ENCODE peak calls at places on chromosomes 7 and 10, in five cellular contexts. One of them, this sample, is unnamed.

GRCh38 chr7:105189859-105190492 is 176.0 kb downstream of the KMT2E start:
- DNase-seq in stomach: no peak
- DNase-seq in astrocyte: no peak
- DNase-seq in fibroblast of lung: no peak
- DNase-seq in tibial nerve: no peak
- DNase-seq in this sample: no peak

GRCh38 chr7:123624527-123625183 is 23.0 kb downstream of the ASB15 start:
- DNase-seq in astrocyte: no peak
- DNase-seq in fibroblast of lung: no peak
- DNase-seq in tibial nerve: peak; percentile 14
- DNase-seq in stomach: peak; percentile 66
- DNase-seq in this sample: peak; percentile 6

GRCh38 chr10:124590216-124591122 is 128.8 kb downstream of the LHPP start:
- DNase-seq in fibroblast of lung: no peak
- DNase-seq in tibial nerve: no peak
- DNase-seq in astrocyte: no peak
- DNase-seq in stomach: no peak
- DNase-seq in this sample: peak; percentile 15

GRCh38 chr7:34163956-34164355 is 258.6 kb downstream of the BMPER start:
- DNase-seq in tibial nerve: no peak
- DNase-seq in stomach: no peak
- DNase-seq in astrocyte: no peak
- DNase-seq in fibroblast of lung: no peak
- DNase-seq in this sample: no peak

GRCh38 chr7:30846378-30846777 is 65.3 kb upstream of the AQP1 start:
- DNase-seq in astrocyte: no peak
- DNase-seq in tibial nerve: no peak
- DNase-seq in fibroblast of lung: no peak
- DNase-seq in stomach: peak; percentile 61
- DNase-seq in this sample: peak; percentile 85

GRCh38 chr10:33559105-33559504 is 224.6 kb upstream of the NRP1 start:
- DNase-seq in astrocyte: peak; percentile 98
- DNase-seq in fibroblast of lung: peak; percentile 89
- DNase-seq in tibial nerve: no peak
- DNase-seq in stomach: no peak
- DNase-seq in this sample: peak; percentile 75

GRCh38 chr7:155219154-155219531 is 78.5 kb upstream of the INSIG1 start:
- DNase-seq in stomach: no peak
- DNase-seq in fibroblast of lung: no peak
- DNase-seq in astrocyte: no peak
- DNase-seq in tibial nerve: no peak
- DNase-seq in this sample: no peak

GRCh38 chr10:103254538-103255325 is 9.0 kb downstream of the RPEL1 start:
- DNase-seq in stomach: no peak
- DNase-seq in tibial nerve: no peak
- DNase-seq in fibroblast of lung: no peak
- DNase-seq in astrocyte: no peak
- DNase-seq in this sample: peak; percentile 71

DNA sequence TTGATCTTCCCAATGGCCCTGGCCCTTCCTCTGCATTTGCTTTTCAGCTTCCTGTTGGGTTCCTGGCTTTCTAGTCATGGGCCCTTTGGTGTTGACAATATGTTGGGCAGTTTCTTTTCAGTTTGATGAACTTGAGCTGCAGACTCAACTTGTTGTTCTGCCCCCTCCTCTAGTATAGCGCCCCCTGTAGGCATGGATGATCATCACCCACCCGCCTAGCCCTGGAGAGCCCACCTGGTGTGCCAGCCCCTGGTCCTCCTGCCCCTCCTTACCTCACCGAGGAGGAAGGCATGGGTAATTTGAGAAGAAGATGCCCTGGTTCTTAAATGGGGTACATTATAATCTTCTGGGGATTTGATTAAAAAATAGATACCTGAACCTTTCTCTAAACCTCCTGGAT is 271.2 kb downstream of the SNX10 start:
- DNase-seq in stomach: no peak
- DNase-seq in fibroblast of lung: no peak
- DNase-seq in astrocyte: no peak
- DNase-seq in tibial nerve: no peak
- DNase-seq in this sample: no peak
- TF ChIP-seq CTCF in stomach: no peak
- TF ChIP-seq CTCF in fibroblast of lung: no peak
- TF ChIP-seq CTCF in astrocyte: no peak
- TF ChIP-seq CTCF in tibial nerve: no peak
- TF ChIP-seq CTCF in this sample: no peak

GRCh38 chr10:74177140-74177677 is 26.2 kb downstream of the ADK start:
- DNase-seq in stomach: no peak
- DNase-seq in tibial nerve: peak; percentile 16
- DNase-seq in astrocyte: no peak
- DNase-seq in fibroblast of lung: peak; percentile 12
- DNase-seq in this sample: peak; percentile 68

GRCh38 chr10:74174533-74174932 is 23.5 kb downstream of the ADK start:
- DNase-seq in tibial nerve: no peak
- DNase-seq in fibroblast of lung: no peak
- DNase-seq in stomach: no peak
- DNase-seq in astrocyte: no peak
- DNase-seq in this sample: no peak

GRCh38 chr10:74178042-74178791 is 27.2 kb downstream of the ADK start:
- DNase-seq in astrocyte: no peak
- DNase-seq in tibial nerve: no peak
- DNase-seq in stomach: no peak
- DNase-seq in fibroblast of lung: no peak
- DNase-seq in this sample: no peak

GRCh38 chr10:74175510-74176379 is 24.7 kb downstream of the ADK start:
- DNase-seq in tibial nerve: no peak
- DNase-seq in fibroblast of lung: no peak
- DNase-seq in astrocyte: no peak
- DNase-seq in stomach: no peak
- DNase-seq in this sample: no peak

GRCh38 chr10:74176380-74177139 is 25.5 kb downstream of the ADK start:
- DNase-seq in tibial nerve: peak; percentile 90
- DNase-seq in fibroblast of lung: peak; percentile 91
- DNase-seq in astrocyte: peak; percentile 86
- DNase-seq in stomach: peak; percentile 97
- DNase-seq in this sample: peak; percentile 99
- TF ChIP-seq CTCF in tibial nerve: no peak
- TF ChIP-seq CTCF in fibroblast of lung: no peak
- TF ChIP-seq CTCF in astrocyte: no peak
- TF ChIP-seq CTCF in stomach: no peak
- TF ChIP-seq CTCF in this sample: no peak

DNA sequence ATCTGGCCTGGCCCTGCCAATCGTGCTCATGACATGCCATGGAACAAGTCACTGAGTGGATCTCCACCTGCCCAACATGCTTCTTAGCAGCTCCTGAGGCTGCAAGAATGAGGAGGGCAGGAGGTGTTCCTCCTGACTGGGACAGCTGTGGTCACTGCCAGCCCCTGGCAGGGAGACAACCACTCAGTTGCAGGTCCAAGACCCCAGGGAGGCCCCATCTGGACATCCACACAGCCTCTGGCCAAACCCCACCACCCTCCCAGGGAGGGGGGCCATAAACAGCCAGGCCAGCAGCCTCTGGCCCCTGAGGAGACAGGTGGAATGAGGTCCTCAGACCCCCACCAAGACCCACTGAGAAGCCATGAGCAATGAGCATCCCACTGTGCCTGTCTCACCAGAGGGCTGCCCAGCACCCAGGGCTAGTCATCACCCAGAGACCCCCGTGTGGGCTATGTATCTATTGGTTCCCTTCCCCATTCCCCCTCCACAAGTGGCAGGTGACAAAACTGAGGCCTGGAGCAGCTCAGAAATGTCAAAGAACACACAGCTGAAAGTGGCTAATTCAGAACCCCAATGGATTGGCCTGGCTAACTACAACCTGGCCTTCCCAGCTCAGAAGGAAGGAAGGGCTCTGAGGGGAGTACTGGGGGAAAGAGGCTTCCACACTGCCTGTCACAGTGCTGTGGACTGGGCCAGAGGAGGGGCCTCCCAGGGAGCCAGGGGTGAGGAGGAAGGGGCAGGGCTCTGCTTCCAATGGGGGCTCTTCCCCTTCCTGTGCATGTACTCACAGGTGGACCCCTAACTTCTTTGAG is 3.0 kb downstream of the GPRIN2 start:
- DNase-seq in fibroblast of lung: no peak
- DNase-seq in tibial nerve: peak; percentile 3
- DNase-seq in astrocyte: no peak
- DNase-seq in stomach: no peak
- DNase-seq in this sample: no peak
- TF ChIP-seq CTCF in fibroblast of lung: no peak
- TF ChIP-seq CTCF in tibial nerve: no peak
- TF ChIP-seq CTCF in astrocyte: no peak
- TF ChIP-seq CTCF in stomach: no peak
- TF ChIP-seq CTCF in this sample: no peak

GRCh38 chr10:101710064-101710695 is 15.2 kb upstream of the FBXW4 start:
- DNase-seq in stomach: no peak
- DNase-seq in astrocyte: peak; percentile 6
- DNase-seq in tibial nerve: no peak
- DNase-seq in fibroblast of lung: peak; percentile 26
- DNase-seq in this sample: no peak

GRCh38 chr10:101710793-101711192 is 15.8 kb upstream of the FBXW4 start:
- DNase-seq in astrocyte: no peak
- DNase-seq in stomach: no peak
- DNase-seq in fibroblast of lung: no peak
- DNase-seq in tibial nerve: no peak
- DNase-seq in this sample: no peak

GRCh38 chr10:101709359-101710063 is 14.5 kb upstream of the FBXW4 start:
- DNase-seq in astrocyte: peak; percentile 40
- DNase-seq in fibroblast of lung: peak; percentile 40
- DNase-seq in tibial nerve: no peak
- DNase-seq in stomach: no peak
- DNase-seq in this sample: no peak

GRCh38 chr10:101716891-101717659 is 22.1 kb upstream of the FBXW4 start:
- DNase-seq in fibroblast of lung: no peak
- DNase-seq in astrocyte: no peak
- DNase-seq in tibial nerve: no peak
- DNase-seq in stomach: no peak
- DNase-seq in this sample: peak; percentile 8

DNA sequence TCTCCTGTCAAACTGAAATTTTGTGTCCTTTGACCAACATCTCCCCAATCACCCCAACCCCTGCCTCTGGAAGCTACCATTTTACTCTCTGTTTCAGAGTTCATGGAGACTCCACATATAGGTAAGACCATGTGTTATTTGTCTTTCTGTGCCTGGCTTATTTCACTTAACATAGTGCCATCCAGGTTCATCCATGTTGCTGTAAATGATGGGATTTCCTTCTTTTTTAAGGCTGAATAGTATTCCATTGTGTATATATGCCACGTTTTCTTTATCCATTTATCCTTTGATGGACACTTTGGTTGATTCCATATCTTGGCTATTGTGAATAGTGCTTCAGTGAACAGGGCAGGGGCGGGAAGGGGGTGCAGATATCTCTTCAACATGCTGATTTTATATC is 18.0 kb upstream of the FBXW4 start:
- DNase-seq in tibial nerve: no peak
- DNase-seq in astrocyte: no peak
- DNase-seq in stomach: no peak
- DNase-seq in fibroblast of lung: no peak
- DNase-seq in this sample: no peak
- TF ChIP-seq CTCF in tibial nerve: no peak
- TF ChIP-seq CTCF in astrocyte: no peak
- TF ChIP-seq CTCF in stomach: no peak
- TF ChIP-seq CTCF in fibroblast of lung: no peak
- TF ChIP-seq CTCF in this sample: no peak

DNA sequence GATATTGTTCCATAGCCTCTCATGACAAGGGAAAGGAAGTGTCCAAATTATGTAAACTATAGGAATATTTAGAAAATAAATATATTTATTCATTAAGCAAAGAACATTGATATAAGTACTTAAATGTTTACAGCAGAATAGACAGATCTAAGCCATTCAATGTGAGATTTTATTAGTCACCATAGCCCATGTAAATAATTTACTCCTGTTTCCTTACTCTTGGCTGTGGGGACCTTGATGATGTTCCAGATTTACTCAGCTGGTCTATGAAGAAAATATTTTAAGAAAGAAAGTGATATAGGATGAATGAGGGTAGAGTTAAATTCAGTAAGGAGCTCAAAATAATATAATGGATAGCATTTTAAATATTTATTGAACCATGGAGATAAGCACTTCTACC is 442.6 kb upstream of the KLF6 start:
- DNase-seq in astrocyte: no peak
- DNase-seq in stomach: no peak
- DNase-seq in fibroblast of lung: no peak
- DNase-seq in tibial nerve: no peak
- DNase-seq in this sample: no peak
- TF ChIP-seq CTCF in astrocyte: no peak
- TF ChIP-seq CTCF in stomach: no peak
- TF ChIP-seq CTCF in fibroblast of lung: no peak
- TF ChIP-seq CTCF in tibial nerve: no peak
- TF ChIP-seq CTCF in this sample: no peak

DNA sequence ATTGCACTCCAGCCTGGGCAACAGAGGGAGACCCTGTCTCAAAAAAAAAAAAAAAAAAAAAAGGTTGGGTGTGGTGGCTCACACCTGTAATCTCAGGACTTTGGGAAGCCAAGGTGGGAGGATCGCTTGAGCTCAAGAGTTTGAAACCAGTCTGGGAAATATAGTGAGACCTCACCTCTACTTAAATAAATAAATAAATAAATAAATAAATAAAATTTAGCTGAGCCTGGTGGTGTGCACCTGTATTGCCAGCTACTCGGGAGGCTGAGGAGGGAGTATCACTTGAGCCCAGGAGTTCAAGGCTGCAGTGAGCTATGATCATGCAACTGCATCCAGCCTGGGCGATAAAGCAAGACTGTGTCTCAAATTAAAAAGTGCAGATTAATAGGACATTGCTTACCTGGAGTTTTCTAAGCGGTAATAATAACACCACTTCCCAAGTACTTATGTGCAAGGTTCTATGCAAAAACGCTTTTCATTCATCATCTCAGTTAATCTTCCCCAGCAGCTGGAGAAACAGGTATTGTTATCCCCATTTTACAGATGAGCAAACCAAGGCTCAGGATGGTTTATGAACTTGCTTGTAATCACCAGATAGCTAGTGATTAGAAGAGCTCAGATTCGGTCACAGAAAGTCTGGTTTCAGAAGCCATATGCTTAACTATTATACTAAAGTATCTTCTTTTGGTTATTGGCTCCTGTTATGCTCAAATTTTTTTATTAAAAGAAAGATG is 196.5 kb upstream of the MKLN1 start:
- DNase-seq in stomach: no peak
- DNase-seq in astrocyte: no peak
- DNase-seq in tibial nerve: no peak
- DNase-seq in fibroblast of lung: no peak
- DNase-seq in this sample: no peak
- TF ChIP-seq CTCF in stomach: no peak
- TF ChIP-seq CTCF in astrocyte: no peak
- TF ChIP-seq CTCF in tibial nerve: no peak
- TF ChIP-seq CTCF in fibroblast of lung: no peak
- TF ChIP-seq CTCF in this sample: no peak

GRCh38 chr7:128400566-128400965 is 9.2 kb downstream of the IMPDH1 start:
- DNase-seq in stomach: no peak
- DNase-seq in fibroblast of lung: no peak
- DNase-seq in tibial nerve: no peak
- DNase-seq in astrocyte: no peak
- DNase-seq in this sample: no peak

GRCh38 chr7:128399991-128400390 is 9.8 kb downstream of the IMPDH1 start:
- DNase-seq in stomach: no peak
- DNase-seq in astrocyte: no peak
- DNase-seq in tibial nerve: no peak
- DNase-seq in fibroblast of lung: no peak
- DNase-seq in this sample: no peak

GRCh38 chr7:128396357-128396756 is 13.4 kb downstream of the IMPDH1 start:
- DNase-seq in tibial nerve: no peak
- DNase-seq in stomach: no peak
- DNase-seq in fibroblast of lung: no peak
- DNase-seq in astrocyte: no peak
- DNase-seq in this sample: no peak

GRCh38 chr7:128398016-128398840 is 11.6 kb downstream of the IMPDH1 start:
- DNase-seq in astrocyte: no peak
- DNase-seq in stomach: peak; percentile 71
- DNase-seq in fibroblast of lung: peak; percentile 46
- DNase-seq in tibial nerve: peak; percentile 78
- DNase-seq in this sample: no peak

GRCh38 chr7:128398841-128399135 is 11.0 kb downstream of the IMPDH1 start:
- DNase-seq in fibroblast of lung: no peak
- DNase-seq in stomach: no peak
- DNase-seq in astrocyte: no peak
- DNase-seq in tibial nerve: no peak
- DNase-seq in this sample: no peak
- TF ChIP-seq CTCF in fibroblast of lung: no peak
- TF ChIP-seq CTCF in stomach: no peak
- TF ChIP-seq CTCF in astrocyte: peak; percentile 8
- TF ChIP-seq CTCF in tibial nerve: no peak
- TF ChIP-seq CTCF in this sample: no peak